ENCODE peak calls at places on chromosome 14, in five cellular contexts. S, C, B, O and F are unnamed samples. For H3K4me1, the result is how much of the 10 kb centered on the place peaks cover.

GRCh38 chr14:88421286-88421685 is 35.8 kb downstream of the SPATA7 start:
- DNase-seq in S (no peak), C (no peak), B (no peak), O (no peak), F (no peak)

GRCh38 chr14:30345511-30345910 is 213.4 kb upstream of the G2E3 start:
- DNase-seq in S (no peak), C (no peak), B (no peak), O (no peak), F (no peak)

GRCh38 chr14:72558721-72559120 is 335.2 kb downstream of the DPF3 start:
- DNase-seq in S (no peak), C (no peak), B (no peak), O (no peak), F (no peak)

GRCh38 chr14:23160924-23161522 is 22.4 kb downstream of the SLC7A8 start:
- DNase-seq in S (no peak), C (peak), B (no peak), O (peak), F (peak)

GRCh38 chr14:97408937-97409860 is 612.0 kb downstream of the VRK1 start:
- DNase-seq in S (peak), C (no peak), B (peak), O (no peak), F (no peak)

GRCh38 chr14:54844479-54844878 is 58.1 kb downstream of the GCH1 start:
- DNase-seq in S (no peak), C (no peak), B (no peak), O (no peak), F (no peak)

GRCh38 chr14:77376380-77376770 is 519 bp downstream of the TMED8 start:
- DNase-seq in S (no peak), C (peak), B (peak), O (peak), F (peak)

GRCh38 chr14:80618751-80619329 is 322.7 kb downstream of the CEP128 start:
- DNase-seq in S (no peak), C (no peak), B (no peak), O (no peak), F (no peak)

DNA sequence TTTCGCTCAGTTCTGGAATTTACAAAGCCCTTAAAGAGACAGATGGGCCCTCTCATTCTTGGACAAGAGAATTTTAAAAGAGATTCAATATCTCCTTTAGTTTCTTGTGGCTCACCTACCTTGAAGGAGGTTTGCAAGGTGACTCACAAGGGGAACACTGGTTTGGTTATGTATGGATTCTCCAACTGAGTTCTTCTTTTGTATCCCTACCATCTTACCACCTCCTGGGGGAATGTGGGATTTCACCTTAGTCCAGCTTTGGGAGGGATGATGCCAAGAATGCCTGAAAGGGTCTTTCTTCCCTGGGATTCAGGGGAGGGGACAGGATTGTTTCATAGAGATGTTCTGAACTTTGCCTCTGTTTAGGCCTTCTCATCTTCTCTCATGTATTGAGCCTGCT is 3.7 kb downstream of the PPP4R4 start:
- DNase-seq in S (no peak), C (no peak), B (no peak), O (no peak), F (no peak)
- H3K4me3 ChIP-seq in S (no peak), C (no peak), B (no peak), O (no peak), F (no peak)

GRCh38 chr14:105026789-105027563 is 6.1 kb upstream of the CDCA4 start:
- DNase-seq in S (no peak), C (peak), B (no peak), O (no peak), F (no peak)
- H3K4me1 ChIP-seq in S (under half), C (half or more), B (under half), O (under half), F (under half)

GRCh38 chr14:101914083-101914482 is 50.3 kb upstream of the DYNC1H1 start:
- DNase-seq in S (no peak), C (no peak), B (no peak), O (no peak), F (no peak)

GRCh38 chr14:101916816-101917412 is 47.5 kb upstream of the DYNC1H1 start:
- DNase-seq in S (no peak), C (no peak), B (no peak), O (no peak), F (no peak)

GRCh38 chr14:101915871-101916815 is 48.2 kb upstream of the DYNC1H1 start:
- DNase-seq in S (no peak), C (no peak), B (no peak), O (no peak), F (no peak)

GRCh38 chr14:101918125-101918989 is 46.0 kb upstream of the DYNC1H1 start:
- DNase-seq in S (no peak), C (no peak), B (no peak), O (no peak), F (no peak)

GRCh38 chr14:101917413-101918124 is 46.8 kb upstream of the DYNC1H1 start:
- DNase-seq in S (no peak), C (no peak), B (no peak), O (no peak), F (no peak)
- H3K4me3 ChIP-seq in S (no peak), C (no peak), B (no peak), O (no peak), F (no peak)

GRCh38 chr14:98733536-98733935 is 538.5 kb downstream of the BCL11B start:
- DNase-seq in S (no peak), C (no peak), B (no peak), O (no peak), F (no peak)
- H3K4me1 ChIP-seq in S (under half), C (under half), B (under half), O (under half), F (under half)

GRCh38 chr14:79332504-79333197 is 878.7 kb downstream of the DIO2 start:
- DNase-seq in S (no peak), C (no peak), B (no peak), O (no peak), F (no peak)
- H3K4me3 ChIP-seq in S (no peak), C (no peak), B (no peak), O (no peak), F (no peak)

GRCh38 chr14:68282479-68283377 is 463.1 kb downstream of the RAD51B start:
- DNase-seq in S (peak), C (no peak), B (peak), O (no peak), F (no peak)

GRCh38 chr14:68279437-68279720 is 459.8 kb downstream of the RAD51B start:
- DNase-seq in S (no peak), C (no peak), B (no peak), O (no peak), F (no peak)

GRCh38 chr14:68283378-68284123 is 464.0 kb downstream of the RAD51B start:
- DNase-seq in S (peak), C (no peak), B (peak), O (no peak), F (no peak)

GRCh38 chr14:68279777-68280233 is 460.2 kb downstream of the RAD51B start:
- DNase-seq in S (no peak), C (no peak), B (no peak), O (no peak), F (no peak)

GRCh38 chr14:68281497-68281896 is 461.9 kb downstream of the RAD51B start:
- DNase-seq in S (no peak), C (no peak), B (no peak), O (no peak), F (no peak)
- H3K4me1 ChIP-seq in S (half or more), C (under half), B (half or more), O (under half), F (under half)

DNA sequence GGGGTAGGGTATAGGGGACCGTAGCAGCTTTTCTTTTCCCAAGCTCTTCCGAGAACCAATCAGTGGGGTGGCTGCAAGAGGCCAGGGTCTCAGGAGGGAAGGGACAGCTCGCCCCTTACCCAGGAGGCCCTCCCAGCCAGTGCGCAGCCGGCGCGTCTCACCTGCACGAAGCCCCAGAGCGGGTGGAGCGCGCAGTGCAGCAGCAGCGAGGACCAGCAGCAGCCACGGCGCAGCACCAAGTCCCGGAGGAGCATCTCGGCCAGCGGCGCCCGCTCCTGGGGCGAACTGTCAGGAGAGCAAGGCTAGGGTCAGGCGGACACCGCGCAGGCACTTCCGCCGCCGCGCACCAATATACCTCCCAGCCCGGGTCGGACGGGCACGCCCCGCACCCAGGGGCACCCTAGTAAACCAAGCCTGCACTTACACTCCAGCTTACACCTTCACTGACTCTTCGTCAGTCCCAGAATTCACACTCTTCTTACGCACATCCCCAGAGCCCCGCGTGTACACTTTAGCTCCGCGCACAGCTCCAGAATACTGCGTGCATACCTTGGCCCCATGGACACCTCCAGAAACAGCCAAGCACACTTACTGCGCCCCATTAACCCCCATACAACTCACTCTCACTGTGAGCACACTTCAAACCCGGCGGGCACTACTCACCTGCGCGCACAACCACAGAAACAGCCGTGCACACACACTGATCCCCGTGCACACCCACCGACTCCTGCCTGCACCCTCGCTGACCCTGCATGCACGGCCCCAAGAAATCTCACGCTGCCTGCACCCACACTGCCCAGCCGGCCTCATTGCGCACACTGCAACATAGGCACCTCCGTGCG is 599 bp downstream of the PRIMA1 start:
- DNase-seq in S (no peak), C (no peak), B (no peak), O (peak), F (peak)
- H3K4me3 ChIP-seq in S (no peak), C (peak), B (no peak), O (peak), F (no peak)

GRCh38 chr14:21101802-21102413 is 1.0 kb downstream of the TMEM253 start:
- DNase-seq in S (no peak), C (no peak), B (no peak), O (no peak), F (no peak)
- H3K4me1 ChIP-seq in S (under half), C (half or more), B (under half), O (under half), F (under half)